ENCODE peak calls at places on chromosomes 16 and 17, in four cellular contexts. R, O, W and Z are unnamed samples.

GRCh38 chr16:88049561-88050545 is 98.6 kb downstream of the BANP start:
- DNase-seq in W (no peak), O (no peak), R (no peak), Z (no peak)

GRCh38 chr16:71338632-71339031 is 19.9 kb upstream of the CALB2 start:
- DNase-seq in R (no peak), W (no peak), O (no peak), Z (no peak)

GRCh38 chr17:18888766-18889290 is 30.9 kb downstream of the PRPSAP2 start:
- DNase-seq in O (no peak), R (no peak), W (no peak), Z (no peak)

GRCh38 chr16:81581107-81581506 is 136.5 kb downstream of the CMIP start:
- DNase-seq in R (no peak), O (no peak), W (no peak), Z (no peak)

GRCh38 chr16:84765606-84766580 is 53.9 kb upstream of the CRISPLD2 start:
- DNase-seq in W (no peak), R (no peak), O (no peak), Z (no peak)

GRCh38 chr16:88650749-88651275 is at the start of gene CYBA:
- DNase-seq in R (peak; percentile 85), W (peak; percentile 88), O (no peak), Z (peak; percentile 86)

GRCh38 chr16:75413951-75414350 is 19.4 kb downstream of the CFDP1 start:
- DNase-seq in W (no peak), R (no peak), O (no peak), Z (no peak)

GRCh38 chr16:53768167-53768566 is 64.2 kb downstream of the FTO start:
- DNase-seq in O (no peak), W (no peak), R (no peak), Z (no peak)

GRCh38 chr17:35291802-35292201 is 48.9 kb downstream of the SLFN5 start:
- DNase-seq in W (no peak), O (no peak), R (no peak), Z (no peak)

GRCh38 chr17:45432405-45433113 is at the start of gene ARHGAP27:
- DNase-seq in W (peak; percentile 29), R (peak; percentile 80), O (no peak), Z (no peak)

GRCh38 chr17:45857977-45858708 is 13.5 kb downstream of the SPPL2C start:
- DNase-seq in W (no peak), R (no peak), O (no peak), Z (no peak)

GRCh38 chr16:56848955-56849689 is 15.9 kb upstream of the SLC12A3 start:
- DNase-seq in O (no peak), W (peak; percentile 41), R (no peak), Z (peak; percentile 30)

GRCh38 chr16:70561623-70562022 is 38.0 kb downstream of the SF3B3 start:
- DNase-seq in R (peak; percentile 64), W (no peak), O (no peak), Z (no peak)

DNA sequence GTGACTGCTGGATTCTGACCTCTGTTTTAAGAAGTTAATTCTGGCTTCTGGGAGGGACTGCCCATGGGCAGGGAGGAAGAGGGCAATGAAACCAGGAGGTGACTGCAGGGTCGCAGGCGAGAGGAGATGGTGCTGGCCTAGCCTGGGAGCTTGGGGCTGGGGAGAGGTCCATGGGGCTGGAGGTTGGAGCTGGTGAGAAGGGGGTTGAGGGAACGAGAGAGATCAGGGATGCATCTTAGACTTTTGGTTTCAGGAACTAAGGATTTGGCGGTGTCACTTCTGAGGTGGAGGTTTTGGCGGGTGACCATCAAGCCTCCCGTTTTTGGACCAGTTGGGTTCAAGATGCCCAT is 64.6 kb downstream of the NKD1 start:
- DNase-seq in O (no peak), W (no peak), R (no peak), Z (peak; percentile 19)
- H3K27ac ChIP-seq in O (peak overlapping the region; percentile 70), W (no peak overlapping the region), R (no peak overlapping the region), Z (no peak overlapping the region)

GRCh38 chr17:4704991-4705390 is 1.1 kb upstream of the PELP1 start:
- DNase-seq in R (no peak), O (no peak), W (peak; percentile 14), Z (no peak)
- H3K4me3 ChIP-seq in R (peak overlapping the region; percentile 82), O (no peak overlapping the region), W (peak overlapping the region; percentile 85), Z (no peak overlapping the region)

GRCh38 chr17:53721101-53721500 is 101.6 kb upstream of the KIF2B start:
- DNase-seq in W (no peak), O (no peak), R (no peak), Z (no peak)
- H3K9me3 ChIP-seq in W (peaks cover 5% of the 10 kb centered on the region), O (no peaks in the 10 kb centered on the region), R (no peaks in the 10 kb centered on the region), Z (no peaks in the 10 kb centered on the region)

DNA sequence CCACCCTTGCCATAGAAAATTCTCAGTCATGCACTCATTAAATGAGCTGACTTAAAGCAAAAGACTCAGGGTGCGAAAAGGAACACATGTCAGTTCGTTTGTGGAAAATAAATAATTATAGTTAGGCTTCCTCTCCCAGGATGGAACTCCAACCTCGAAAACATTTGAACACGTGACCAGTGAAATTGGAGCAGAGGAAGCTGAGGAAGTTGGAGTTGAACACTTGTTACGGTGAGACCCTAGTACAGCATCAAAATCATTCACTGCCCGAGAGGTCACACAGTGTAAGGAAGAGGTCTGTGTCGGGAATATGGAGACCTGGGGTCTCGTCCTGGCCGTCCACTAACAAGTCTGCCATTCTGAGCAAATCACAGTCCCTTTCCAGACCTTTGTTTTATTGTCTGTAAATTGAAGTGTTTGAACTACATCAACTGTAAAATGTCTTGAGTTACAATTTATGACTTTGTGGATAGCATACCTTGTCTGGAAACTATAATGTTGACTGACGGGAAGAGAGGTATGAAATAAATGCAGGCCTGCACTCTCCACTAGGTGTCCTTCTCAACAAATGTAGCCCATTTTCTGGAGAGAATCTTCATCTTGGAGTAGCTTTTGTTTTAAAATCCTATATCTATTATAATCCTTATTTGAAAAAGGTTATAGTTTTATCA is 7.7 kb downstream of the PSMD7 start:
- DNase-seq in O (no peak), W (peak; percentile 34), R (no peak), Z (no peak)
- H3K27ac ChIP-seq in O (no peak overlapping the region), W (no peak overlapping the region), R (no peak overlapping the region), Z (no peak overlapping the region)

DNA sequence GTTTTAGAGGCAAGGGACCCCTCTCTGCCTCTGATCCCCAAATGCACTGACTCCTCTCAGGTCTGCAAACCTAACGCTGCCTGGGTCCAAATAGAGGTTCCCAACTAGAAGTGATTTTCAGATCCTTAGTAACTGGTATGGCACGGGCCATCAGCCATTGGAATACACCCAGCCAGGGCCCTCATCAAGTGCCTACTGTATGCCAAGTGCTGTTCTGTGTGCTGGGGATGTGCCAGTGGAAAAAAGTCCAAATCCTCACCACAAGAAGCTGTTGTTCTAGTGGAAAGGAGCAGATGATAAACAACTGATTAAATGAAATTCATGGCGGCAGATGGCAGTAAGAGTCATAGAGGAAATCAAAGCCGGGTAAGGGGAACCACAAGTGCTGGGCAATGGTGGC is 57.2 kb upstream of the MED9 start:
- DNase-seq in O (no peak), W (no peak), R (no peak), Z (no peak)
- H3K4me3 ChIP-seq in O (no peak overlapping the region), W (no peak overlapping the region), R (no peak overlapping the region), Z (no peak overlapping the region)

GRCh38 chr17:27984816-27985215 is 57.7 kb upstream of the NLK start:
- DNase-seq in O (no peak), R (peak; percentile 64), W (no peak), Z (no peak)
- H3K9me3 ChIP-seq in O (no peaks in the 10 kb centered on the region), R (no peaks in the 10 kb centered on the region), W (no peaks in the 10 kb centered on the region), Z (no peaks in the 10 kb centered on the region)

GRCh38 chr16:29012913-29013641 is 28.2 kb downstream of the LAT start:
- DNase-seq in W (no peak), R (no peak), O (no peak), Z (no peak)
- H3K27ac ChIP-seq in W (no peak overlapping the region), R (no peak overlapping the region), O (no peak overlapping the region), Z (no peak overlapping the region)

GRCh38 chr17:48961516-48962233 is 6.7 kb downstream of the GIP start:
- DNase-seq in R (no peak), W (no peak), O (no peak), Z (no peak)

DNA sequence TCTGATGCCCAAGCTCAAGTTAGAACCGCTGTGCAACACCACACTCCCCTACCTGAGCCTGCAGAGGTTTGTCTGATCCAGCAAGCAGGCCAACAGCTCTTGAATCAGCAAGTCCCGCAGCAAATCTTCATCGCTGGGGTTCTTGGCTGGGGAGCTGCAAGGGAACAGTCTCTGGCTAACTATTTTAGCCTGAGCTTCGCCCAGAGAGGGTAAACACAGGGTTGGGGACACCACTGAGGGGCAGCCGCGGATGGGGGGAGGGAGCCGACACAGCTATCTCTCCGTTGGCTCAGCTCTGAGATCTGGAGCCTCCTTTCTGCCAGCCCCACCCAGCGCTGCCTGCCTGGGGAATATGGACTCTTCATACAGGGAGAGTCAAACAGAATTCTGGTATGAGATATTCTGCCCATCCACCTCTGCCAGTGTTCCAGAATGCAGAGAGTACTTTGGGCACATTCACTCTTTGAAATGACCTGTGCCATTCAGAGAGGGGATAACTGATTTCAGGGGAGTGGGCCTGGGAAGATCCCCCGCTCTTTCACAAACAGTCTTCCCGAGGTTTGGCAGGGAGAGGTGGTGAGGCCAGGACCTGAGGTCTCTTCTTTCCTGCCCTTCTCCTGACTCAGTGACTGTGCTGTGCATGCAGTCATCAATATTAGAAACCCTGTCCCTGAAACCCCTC is 7.4 kb downstream of the GIP start:
- DNase-seq in O (no peak), R (no peak), W (no peak), Z (no peak)
- H3K4me3 ChIP-seq in O (no peak overlapping the region), R (no peak overlapping the region), W (no peak overlapping the region), Z (no peak overlapping the region)

GRCh38 chr16:3625331-3625730 is 13.9 kb upstream of the SLX4 start:
- DNase-seq in O (no peak), W (no peak), R (no peak), Z (no peak)
- H3K9me3 ChIP-seq in O (no peaks in the 10 kb centered on the region), W (no peaks in the 10 kb centered on the region), R (no peaks in the 10 kb centered on the region), Z (no peaks in the 10 kb centered on the region)